ENCODE peak calls at places on chromosomes 12 and 14, in six cellular contexts. P, C, X, F, K and O are unnamed samples.
A peak's percentile ranks its signal among the peaks of the same experiment; 100 is the strongest.

GRCh38 chr12:85998074-85998473 is 124.0 kb downstream of the NTS start:
- DNase-seq in F (no peak), C (no peak), K (no peak), X (no peak), P (no peak), O (no peak)

GRCh38 chr12:88299567-88300101 is 157.5 kb downstream of the TMTC3 start:
- DNase-seq in F (no peak), P (peak; percentile 58), K (peak; percentile 8), X (peak; percentile 48), C (peak; percentile 3), O (no peak)

GRCh38 chr14:89574420-89574819 is 157.4 kb upstream of the FOXN3 start:
- DNase-seq in C (no peak), F (no peak), K (no peak), X (no peak), P (no peak), O (no peak)

GRCh38 chr12:106919910-106920544 is 35.7 kb upstream of the TMEM263 start:
- DNase-seq in F (no peak), X (no peak), K (no peak), C (no peak), P (no peak), O (no peak)

GRCh38 chr14:35416108-35416750 is 11.7 kb upstream of the NFKBIA start:
- DNase-seq in K (peak; percentile 64), X (peak; percentile 81), F (no peak), P (peak; percentile 62), C (peak; percentile 60), O (no peak)

GRCh38 chr14:30234966-30235365 is 307.3 kb upstream of the PRKD1 start:
- DNase-seq in C (no peak), K (no peak), P (no peak), F (no peak), X (no peak), O (no peak)

GRCh38 chr12:124586756-124587155 is 19.3 kb upstream of the NCOR2 start:
- DNase-seq in P (no peak), F (no peak), C (no peak), K (no peak), X (no peak), O (peak; percentile 40)

GRCh38 chr14:33273978-33274377 is 335.3 kb downstream of the NPAS3 start:
- DNase-seq in P (no peak), K (no peak), X (no peak), F (no peak), C (no peak), O (no peak)

GRCh38 chr14:68816183-68816942 is 23.5 kb upstream of the ZFP36L1 start:
- DNase-seq in P (peak; percentile 90), X (peak; percentile 95), C (peak; percentile 98), K (peak; percentile 90), F (peak; percentile 95), O (peak; percentile 95)

GRCh38 chr14:100285021-100285912 is 21.0 kb downstream of the SLC25A29 start:
- DNase-seq in F (peak; percentile 80), P (peak; percentile 81), C (peak; percentile 93), X (peak; percentile 89), K (peak; percentile 78), O (peak; percentile 80)

GRCh38 chr12:34033628-34034296 is 11.5 kb downstream of the ALG10 start:
- DNase-seq in C (no peak), F (no peak), K (no peak), X (no peak), P (no peak), O (no peak)

GRCh38 chr12:43957732-43958131 is 121.9 kb downstream of the TMEM117 start:
- DNase-seq in X (peak; percentile 12), C (no peak), P (peak; percentile 17), F (no peak), K (no peak), O (no peak)

GRCh38 chr14:67908061-67908767 is 88.6 kb downstream of the RAD51B start:
- DNase-seq in K (no peak), P (no peak), X (no peak), C (no peak), F (no peak), O (no peak)

GRCh38 chr14:55701638-55702037 is 121.6 kb downstream of the KTN1 start:
- DNase-seq in K (no peak), P (no peak), F (no peak), X (no peak), C (no peak), O (no peak)

GRCh38 chr12:38159092-38159551 is 157.5 kb upstream of the ALG10B start:
- DNase-seq in C (no peak), P (no peak), K (no peak), X (no peak), F (no peak), O (no peak)

GRCh38 chr14:69475194-69475818 is 9.2 kb upstream of the PLEKHD1 start:
- DNase-seq in X (no peak), F (no peak), K (no peak), P (no peak), C (no peak), O (no peak)

GRCh38 chr14:27608377-27608776 is 1010.5 kb upstream of the NOVA1 start:
- DNase-seq in F (no peak), P (no peak), X (no peak), C (no peak), K (no peak), O (no peak)

GRCh38 chr12:80189241-80189640 is 89.9 kb downstream of the OTOGL start:
- DNase-seq in K (no peak), C (no peak), P (no peak), F (no peak), X (no peak), O (no peak)

GRCh38 chr12:40717576-40717975 is 25.3 kb downstream of the CNTN1 start:
- DNase-seq in F (no peak), X (no peak), P (no peak), C (no peak), K (no peak), O (no peak)

GRCh38 chr12:98939350-98939749 is 294.3 kb downstream of the APAF1 start:
- DNase-seq in X (no peak), K (no peak), P (no peak), F (no peak), C (no peak), O (no peak)

GRCh38 chr12:115010324-115010995 is 326.5 kb upstream of the TBX3 start:
- DNase-seq in X (no peak), K (no peak), P (no peak), F (no peak), C (no peak), O (no peak)

GRCh38 chr14:95361373-95362179 is 41.9 kb upstream of the CLMN start:
- DNase-seq in P (peak; percentile 33), K (peak; percentile 31), F (peak; percentile 70), X (peak; percentile 63), C (no peak), O (peak; percentile 61)

GRCh38 chr12:93089805-93090569 is 160.9 kb upstream of the EEA1 start:
- DNase-seq in K (no peak), C (no peak), P (peak; percentile 34), F (no peak), X (no peak), O (no peak)